ENCODE peak calls at places on chromosomes 12 and 14, in six cellular contexts. One of them, this sample, is unnamed.

GRCh38 chr12:43758247-43758727 is 303 bp downstream of the PUS7L start:
- DNase-seq in IMR-90: peak
- DNase-seq in fibroblast of the aortic adventitia: peak
- DNase-seq in stomach: peak
- DNase-seq in right lobe of liver: no peak
- DNase-seq in adrenal gland: no peak
- DNase-seq in this sample: no peak

GRCh38 chr12:122420471-122421262 is 1.8 kb downstream of the CLIP1 start:
- DNase-seq in stomach: no peak
- DNase-seq in IMR-90: no peak
- DNase-seq in fibroblast of the aortic adventitia: no peak
- DNase-seq in adrenal gland: no peak
- DNase-seq in right lobe of liver: no peak
- DNase-seq in this sample: no peak

GRCh38 chr14:90056821-90057220 is 5.0 kb upstream of the KCNK13 start:
- DNase-seq in adrenal gland: no peak
- DNase-seq in right lobe of liver: no peak
- DNase-seq in stomach: no peak
- DNase-seq in fibroblast of the aortic adventitia: no peak
- DNase-seq in IMR-90: no peak
- DNase-seq in this sample: no peak

GRCh38 chr12:90999946-91000345 is 4.8 kb downstream of the EPYC start:
- DNase-seq in IMR-90: peak
- DNase-seq in adrenal gland: no peak
- DNase-seq in right lobe of liver: no peak
- DNase-seq in fibroblast of the aortic adventitia: no peak
- DNase-seq in stomach: no peak
- DNase-seq in this sample: no peak

GRCh38 chr14:70642313-70643235 is 858 bp downstream of the TTC9 start:
- DNase-seq in adrenal gland: no peak
- DNase-seq in right lobe of liver: no peak
- DNase-seq in fibroblast of the aortic adventitia: no peak
- DNase-seq in IMR-90: no peak
- DNase-seq in stomach: no peak
- DNase-seq in this sample: no peak

GRCh38 chr14:24233538-24233866 is 773 bp downstream of the GMPR2 start:
- DNase-seq in right lobe of liver: no peak
- DNase-seq in fibroblast of the aortic adventitia: no peak
- DNase-seq in IMR-90: no peak
- DNase-seq in stomach: no peak
- DNase-seq in adrenal gland: peak
- DNase-seq in this sample: no peak

GRCh38 chr12:22377731-22378496 is 43.4 kb upstream of the ST8SIA1 start:
- DNase-seq in IMR-90: no peak
- DNase-seq in stomach: no peak
- DNase-seq in fibroblast of the aortic adventitia: peak
- DNase-seq in right lobe of liver: no peak
- DNase-seq in adrenal gland: no peak
- DNase-seq in this sample: no peak

GRCh38 chr14:75334191-75335051 is 55.8 kb downstream of the FOS start:
- DNase-seq in stomach: peak
- DNase-seq in adrenal gland: peak
- DNase-seq in right lobe of liver: peak
- DNase-seq in IMR-90: peak
- DNase-seq in fibroblast of the aortic adventitia: peak
- DNase-seq in this sample: no peak

GRCh38 chr12:76685246-76685678 is 78.7 kb upstream of the ZDHHC17 start:
- DNase-seq in right lobe of liver: no peak
- DNase-seq in adrenal gland: no peak
- DNase-seq in stomach: no peak
- DNase-seq in fibroblast of the aortic adventitia: peak
- DNase-seq in IMR-90: peak
- DNase-seq in this sample: no peak

GRCh38 chr14:99803803-99804202 is 10.6 kb downstream of the EML1 start:
- DNase-seq in IMR-90: no peak
- DNase-seq in right lobe of liver: no peak
- DNase-seq in adrenal gland: no peak
- DNase-seq in fibroblast of the aortic adventitia: no peak
- DNase-seq in stomach: no peak
- DNase-seq in this sample: no peak

GRCh38 chr12:47088021-47088944 is 8.5 kb upstream of the AMIGO2 start:
- DNase-seq in adrenal gland: no peak
- DNase-seq in IMR-90: peak
- DNase-seq in right lobe of liver: no peak
- DNase-seq in fibroblast of the aortic adventitia: peak
- DNase-seq in stomach: no peak
- DNase-seq in this sample: no peak

GRCh38 chr14:21055473-21056117 is 2.0 kb upstream of the RNASE8 start:
- DNase-seq in fibroblast of the aortic adventitia: no peak
- DNase-seq in adrenal gland: no peak
- DNase-seq in right lobe of liver: peak
- DNase-seq in IMR-90: no peak
- DNase-seq in stomach: no peak
- DNase-seq in this sample: no peak

GRCh38 chr12:91406920-91407341 is 224.3 kb upstream of the DCN start:
- DNase-seq in adrenal gland: no peak
- DNase-seq in fibroblast of the aortic adventitia: no peak
- DNase-seq in stomach: no peak
- DNase-seq in IMR-90: no peak
- DNase-seq in right lobe of liver: no peak
- DNase-seq in this sample: no peak

GRCh38 chr14:65131176-65131765 is 29.0 kb upstream of the MAX start:
- DNase-seq in IMR-90: peak
- DNase-seq in adrenal gland: no peak
- DNase-seq in right lobe of liver: no peak
- DNase-seq in stomach: no peak
- DNase-seq in fibroblast of the aortic adventitia: peak
- DNase-seq in this sample: peak

GRCh38 chr14:23646648-23647549 is 10.7 kb downstream of the DHRS2 start:
- DNase-seq in fibroblast of the aortic adventitia: no peak
- DNase-seq in IMR-90: no peak
- DNase-seq in right lobe of liver: no peak
- DNase-seq in adrenal gland: no peak
- DNase-seq in stomach: no peak
- DNase-seq in this sample: no peak

GRCh38 chr14:91373591-91374245 is 43.9 kb downstream of the CCDC88C start:
- DNase-seq in adrenal gland: no peak
- DNase-seq in stomach: no peak
- DNase-seq in fibroblast of the aortic adventitia: no peak
- DNase-seq in right lobe of liver: no peak
- DNase-seq in IMR-90: no peak
- DNase-seq in this sample: no peak

GRCh38 chr14:97277711-97278110 is 480.5 kb downstream of the VRK1 start:
- DNase-seq in adrenal gland: no peak
- DNase-seq in stomach: no peak
- DNase-seq in IMR-90: no peak
- DNase-seq in fibroblast of the aortic adventitia: no peak
- DNase-seq in right lobe of liver: no peak
- DNase-seq in this sample: no peak

GRCh38 chr12:5432011-5432400 is at the start of gene NTF3:
- DNase-seq in right lobe of liver: no peak
- DNase-seq in adrenal gland: no peak
- DNase-seq in IMR-90: peak
- DNase-seq in fibroblast of the aortic adventitia: peak
- DNase-seq in stomach: no peak
- DNase-seq in this sample: no peak

GRCh38 chr14:46482200-46482599 is 169.4 kb downstream of the RPL10L start:
- DNase-seq in IMR-90: no peak
- DNase-seq in adrenal gland: no peak
- DNase-seq in fibroblast of the aortic adventitia: no peak
- DNase-seq in stomach: no peak
- DNase-seq in right lobe of liver: no peak
- DNase-seq in this sample: no peak

GRCh38 chr12:120180975-120181374 is 13.5 kb downstream of the GCN1 start:
- DNase-seq in IMR-90: no peak
- DNase-seq in stomach: no peak
- DNase-seq in fibroblast of the aortic adventitia: no peak
- DNase-seq in adrenal gland: no peak
- DNase-seq in right lobe of liver: no peak
- DNase-seq in this sample: no peak

GRCh38 chr14:40983604-40984003 is 623.1 kb upstream of the LRFN5 start:
- DNase-seq in right lobe of liver: no peak
- DNase-seq in adrenal gland: no peak
- DNase-seq in IMR-90: peak
- DNase-seq in fibroblast of the aortic adventitia: peak
- DNase-seq in stomach: no peak
- DNase-seq in this sample: no peak

DNA sequence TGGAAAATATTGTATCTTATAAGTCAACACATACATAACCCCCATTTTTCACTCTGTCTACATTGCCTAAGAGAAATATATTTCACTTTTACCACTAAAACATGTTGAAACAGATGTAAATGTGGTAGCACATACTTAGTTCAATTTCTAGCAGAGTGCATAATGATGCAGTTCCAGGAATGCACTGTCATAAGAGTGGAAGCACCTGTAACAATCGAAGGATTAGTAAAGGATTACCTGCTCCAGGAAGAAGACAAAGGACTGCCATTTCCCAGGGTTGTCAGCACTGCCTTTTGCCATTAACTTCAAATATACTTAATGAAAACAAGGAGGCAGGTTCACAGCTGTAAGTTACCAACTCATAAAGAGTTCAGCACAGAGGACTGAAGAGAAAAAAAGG is 24.6 kb downstream of the DAD1 start:
- DNase-seq in right lobe of liver: no peak
- DNase-seq in IMR-90: no peak
- DNase-seq in stomach: no peak
- DNase-seq in fibroblast of the aortic adventitia: no peak
- DNase-seq in adrenal gland: no peak
- DNase-seq in this sample: no peak
- H3K4me3 ChIP-seq in right lobe of liver: no peak
- H3K4me3 ChIP-seq in IMR-90: no peak
- H3K4me3 ChIP-seq in stomach: no peak
- H3K4me3 ChIP-seq in fibroblast of the aortic adventitia: no peak
- H3K4me3 ChIP-seq in adrenal gland: no peak
- H3K4me3 ChIP-seq in this sample: no peak

GRCh38 chr12:48691826-48692473 is 9.9 kb upstream of the KANSL2 start:
- DNase-seq in IMR-90: no peak
- DNase-seq in right lobe of liver: no peak
- DNase-seq in stomach: no peak
- DNase-seq in adrenal gland: no peak
- DNase-seq in fibroblast of the aortic adventitia: no peak
- DNase-seq in this sample: no peak
- TF ChIP-seq CTCF in IMR-90: no peak
- TF ChIP-seq CTCF in right lobe of liver: no peak
- TF ChIP-seq CTCF in stomach: no peak
- TF ChIP-seq CTCF in adrenal gland: no peak
- TF ChIP-seq CTCF in fibroblast of the aortic adventitia: no peak
- TF ChIP-seq CTCF in this sample: no peak

DNA sequence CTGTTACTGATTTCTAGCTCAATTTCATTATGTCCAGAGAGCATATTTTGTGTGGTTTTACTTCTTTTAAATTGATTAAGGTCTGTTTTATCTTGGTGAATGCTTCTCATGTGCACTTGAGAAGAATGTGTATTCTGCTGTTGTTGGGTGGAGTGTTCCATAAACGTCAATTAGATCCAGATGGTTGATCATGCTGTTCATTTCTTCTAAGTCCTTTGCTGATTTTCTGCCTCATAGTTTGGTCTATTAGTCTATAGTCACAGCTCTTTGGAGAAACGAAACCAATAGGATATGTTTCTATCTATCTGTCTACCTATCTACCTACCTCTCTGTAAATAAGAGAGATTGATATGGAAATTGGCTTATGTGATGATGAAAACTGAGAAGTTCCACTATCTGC is 17.1 kb upstream of the ADGRD1 start:
- DNase-seq in fibroblast of the aortic adventitia: no peak
- DNase-seq in IMR-90: no peak
- DNase-seq in stomach: no peak
- DNase-seq in right lobe of liver: no peak
- DNase-seq in adrenal gland: no peak
- DNase-seq in this sample: no peak
- H3K4me3 ChIP-seq in fibroblast of the aortic adventitia: no peak
- H3K4me3 ChIP-seq in IMR-90: no peak
- H3K4me3 ChIP-seq in stomach: no peak
- H3K4me3 ChIP-seq in right lobe of liver: no peak
- H3K4me3 ChIP-seq in adrenal gland: no peak
- H3K4me3 ChIP-seq in this sample: no peak

GRCh38 chr14:47596860-47597259 is 78.5 kb downstream of the MDGA2 start:
- DNase-seq in IMR-90: no peak
- DNase-seq in stomach: no peak
- DNase-seq in adrenal gland: no peak
- DNase-seq in right lobe of liver: no peak
- DNase-seq in fibroblast of the aortic adventitia: no peak
- DNase-seq in this sample: no peak
- TF ChIP-seq CTCF in IMR-90: no peak
- TF ChIP-seq CTCF in stomach: no peak
- TF ChIP-seq CTCF in adrenal gland: no peak
- TF ChIP-seq CTCF in right lobe of liver: no peak
- TF ChIP-seq CTCF in fibroblast of the aortic adventitia: no peak
- TF ChIP-seq CTCF in this sample: no peak

GRCh38 chr12:79933043-79933442 is 1.9 kb downstream of the PPP1R12A start:
- DNase-seq in IMR-90: no peak
- DNase-seq in fibroblast of the aortic adventitia: no peak
- DNase-seq in stomach: no peak
- DNase-seq in adrenal gland: no peak
- DNase-seq in right lobe of liver: no peak
- DNase-seq in this sample: no peak

GRCh38 chr12:79935021-79935623 is at the start of gene PPP1R12A:
- DNase-seq in fibroblast of the aortic adventitia: peak
- DNase-seq in IMR-90: peak
- DNase-seq in right lobe of liver: peak
- DNase-seq in adrenal gland: peak
- DNase-seq in stomach: peak
- DNase-seq in this sample: peak

GRCh38 chr12:79933580-79934264 is 1.2 kb downstream of the PPP1R12A start:
- DNase-seq in stomach: no peak
- DNase-seq in IMR-90: peak
- DNase-seq in right lobe of liver: no peak
- DNase-seq in adrenal gland: peak
- DNase-seq in fibroblast of the aortic adventitia: peak
- DNase-seq in this sample: no peak

GRCh38 chr12:79934309-79935020 is 432 bp downstream of the PPP1R12A start:
- DNase-seq in IMR-90: peak
- DNase-seq in right lobe of liver: peak
- DNase-seq in fibroblast of the aortic adventitia: no peak
- DNase-seq in stomach: peak
- DNase-seq in adrenal gland: no peak
- DNase-seq in this sample: no peak

GRCh38 chr12:79932393-79932792 is 2.5 kb downstream of the PPP1R12A start:
- DNase-seq in stomach: no peak
- DNase-seq in adrenal gland: no peak
- DNase-seq in right lobe of liver: no peak
- DNase-seq in IMR-90: no peak
- DNase-seq in fibroblast of the aortic adventitia: no peak
- DNase-seq in this sample: no peak
- H3K4me3 ChIP-seq in stomach: peak
- H3K4me3 ChIP-seq in adrenal gland: peak
- H3K4me3 ChIP-seq in right lobe of liver: no peak
- H3K4me3 ChIP-seq in IMR-90: peak
- H3K4me3 ChIP-seq in fibroblast of the aortic adventitia: peak
- H3K4me3 ChIP-seq in this sample: peak